ENCODE peak calls at places on chromosomes 12 and 14, in seven cellular contexts. L is PC-3, W is IMR-90, Z is stomach, H is astrocyte of the spinal cord, D is heart left ventricle, U is lower lobe of right lung. G is an unnamed sample.

GRCh38 chr14:74395094-74395493 is 30.9 kb downstream of the SYNDIG1L start:
- DNase-seq in L (no peak), W (no peak), Z (no peak), H (no peak), D (no peak), U (no peak), G (no peak)

GRCh38 chr12:12398026-12398859 is 41.4 kb downstream of the BORCS5 start:
- DNase-seq in L (peak; percentile 92), W (peak; percentile 97), Z (no peak), H (peak; percentile 93), D (no peak), U (no peak), G (peak; percentile 67)

GRCh38 chr12:26268841-26269553 is 73.6 kb downstream of the SSPN start:
- DNase-seq in L (no peak), W (peak; percentile 36), Z (no peak), H (no peak), D (no peak), U (no peak), G (no peak)

GRCh38 chr14:91575469-91576208 is 65.5 kb upstream of the PPP4R3A start:
- DNase-seq in L (no peak), W (no peak), Z (no peak), H (no peak), D (no peak), U (no peak), G (peak; percentile 3)

GRCh38 chr14:95683793-95684192 is 2.4 kb upstream of the TCL1B start:
- DNase-seq in L (peak; percentile 23), W (no peak), Z (peak; percentile 36), H (no peak), D (no peak), U (no peak), G (no peak)

GRCh38 chr12:38123566-38124246 is 192.9 kb upstream of the ALG10B start:
- DNase-seq in L (no peak), W (no peak), Z (no peak), H (no peak), D (no peak), U (no peak), G (no peak)

GRCh38 chr14:77128414-77128891 is 13.1 kb downstream of the ZDHHC22 start:
- DNase-seq in L (peak; percentile 88), W (no peak), Z (no peak), H (no peak), D (no peak), U (no peak), G (no peak)

GRCh38 chr12:66467932-66468331 is 165.6 kb downstream of the HELB start:
- DNase-seq in L (no peak), W (peak; percentile 17), Z (no peak), H (no peak), D (no peak), U (no peak), G (no peak)

DNA sequence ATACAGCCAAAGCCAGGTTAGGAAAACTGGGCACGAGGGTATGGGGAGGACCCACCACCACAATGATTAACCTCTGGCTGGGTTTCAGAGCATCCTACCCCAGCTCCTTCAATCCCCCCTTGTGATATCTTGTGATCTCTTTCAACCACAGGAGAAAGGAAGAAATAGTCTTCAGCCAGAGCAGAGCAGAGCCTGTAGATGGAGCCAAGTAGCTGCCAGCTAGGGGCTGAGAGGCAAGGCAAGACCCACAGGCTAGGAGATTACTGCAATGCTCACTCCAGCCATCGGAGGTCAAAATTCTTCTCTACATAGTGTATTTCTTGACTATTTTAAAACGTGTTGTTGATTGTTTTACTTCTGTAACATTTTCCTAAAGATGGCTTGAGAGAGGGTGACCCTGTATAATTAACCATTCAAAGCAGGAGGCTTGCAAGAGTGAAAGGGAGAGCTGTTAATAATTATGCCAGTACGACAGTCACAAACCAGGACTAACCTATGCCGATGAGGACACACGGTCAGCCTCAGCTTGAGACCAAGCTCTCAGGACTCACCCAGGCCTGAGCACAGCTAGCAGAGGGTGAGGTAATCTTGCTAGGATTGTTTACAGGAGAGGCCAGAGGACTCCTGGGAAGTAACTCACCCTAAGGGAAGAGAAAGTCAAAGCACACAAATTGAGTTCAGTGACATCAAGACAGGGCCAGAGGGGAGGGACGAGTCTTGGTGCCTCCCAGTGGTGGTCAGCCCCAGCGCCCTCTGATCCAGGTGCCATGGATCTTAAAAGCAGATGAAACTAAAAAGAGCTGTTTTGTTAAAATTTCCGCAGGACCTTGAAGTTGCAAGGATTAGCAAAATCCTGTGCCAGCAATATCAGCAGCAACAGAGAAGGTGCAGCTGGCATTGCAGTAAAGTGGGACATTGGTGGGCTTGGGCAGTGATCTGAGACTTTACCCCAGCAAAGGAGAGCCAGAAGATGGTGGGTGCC is 29.8 kb upstream of the CDKN3 start:
- DNase-seq in L (peak; percentile 88), W (peak; percentile 70), Z (peak; percentile 42), H (peak; percentile 73), D (no peak), U (no peak), G (no peak)
- TF ChIP-seq CTCF in L (peak; percentile 98), W (peak; percentile 76), Z (no peak), H (peak; percentile 79), D (peak; percentile 15), U (peak; percentile 48), G (peak; percentile 85)

DNA sequence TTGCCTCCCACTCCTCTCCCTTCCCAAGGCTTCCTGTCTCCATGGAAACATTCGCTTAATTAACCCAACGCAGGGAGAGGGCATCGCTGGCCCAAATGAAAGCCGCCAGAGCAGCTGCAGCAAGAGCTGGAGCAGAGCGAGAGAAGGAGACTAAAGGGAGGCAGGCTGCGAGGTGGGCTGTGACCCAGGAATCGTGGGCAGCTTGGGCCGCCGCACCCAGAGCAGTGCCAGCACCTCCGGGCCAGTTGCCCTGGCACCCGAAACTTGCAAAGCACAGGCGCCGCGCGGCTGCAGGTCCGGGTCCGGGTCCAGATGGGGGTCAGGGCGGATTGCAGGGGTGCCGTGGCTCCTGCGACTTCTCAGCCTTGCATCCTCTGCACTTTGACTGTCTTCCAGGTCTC is 43.4 kb upstream of the PTPRQ start:
- DNase-seq in L (no peak), W (no peak), Z (no peak), H (peak; percentile 36), D (no peak), U (no peak), G (no peak)
- H3K4me3 ChIP-seq in L (no peak overlapping the region), W (peak overlapping the region; percentile 43), Z (peak overlapping the region; percentile 29), H (peak overlapping the region; percentile 52), D (peak overlapping the region; percentile 30), U (peak overlapping the region; percentile 37), G (peak overlapping the region; percentile 51)

GRCh38 chr12:30754750-30755394 is at the start of gene CAPRIN2:
- DNase-seq in L (peak; percentile 91), W (peak; percentile 93), Z (peak; percentile 98), H (peak; percentile 98), D (peak; percentile 99), U (peak; percentile 98), G (peak; percentile 80)
- TF ChIP-seq CTCF in L (peak; percentile 39), W (peak; percentile 43), Z (no peak), H (peak; percentile 26), D (peak; percentile 46), U (peak; percentile 42), G (peak; percentile 24)

GRCh38 chr12:51850933-51851244 is 2.4 kb upstream of the FIGNL2 start:
- DNase-seq in L (no peak), W (no peak), Z (no peak), H (no peak), D (no peak), U (no peak), G (no peak)

GRCh38 chr12:51847830-51848727 is at the start of gene FIGNL2:
- DNase-seq in L (no peak), W (peak; percentile 12), Z (no peak), H (no peak), D (peak; percentile 76), U (no peak), G (no peak)

GRCh38 chr12:51850081-51850932 is 1.8 kb upstream of the FIGNL2 start:
- DNase-seq in L (no peak), W (no peak), Z (no peak), H (no peak), D (no peak), U (no peak), G (no peak)

GRCh38 chr12:51846911-51847829 is 1.3 kb downstream of the FIGNL2 start:
- DNase-seq in L (no peak), W (no peak), Z (no peak), H (no peak), D (peak; percentile 74), U (peak; percentile 56), G (no peak)

GRCh38 chr12:51848843-51849735 is 571 bp upstream of the FIGNL2 start:
- DNase-seq in L (no peak), W (no peak), Z (no peak), H (no peak), D (no peak), U (no peak), G (no peak)
- H3K4me3 ChIP-seq in L (no peak overlapping the region), W (no peak overlapping the region), Z (peak overlapping the region; percentile 48), H (no peak overlapping the region), D (peak overlapping the region; percentile 62), U (peak overlapping the region; percentile 58), G (no peak overlapping the region)

DNA sequence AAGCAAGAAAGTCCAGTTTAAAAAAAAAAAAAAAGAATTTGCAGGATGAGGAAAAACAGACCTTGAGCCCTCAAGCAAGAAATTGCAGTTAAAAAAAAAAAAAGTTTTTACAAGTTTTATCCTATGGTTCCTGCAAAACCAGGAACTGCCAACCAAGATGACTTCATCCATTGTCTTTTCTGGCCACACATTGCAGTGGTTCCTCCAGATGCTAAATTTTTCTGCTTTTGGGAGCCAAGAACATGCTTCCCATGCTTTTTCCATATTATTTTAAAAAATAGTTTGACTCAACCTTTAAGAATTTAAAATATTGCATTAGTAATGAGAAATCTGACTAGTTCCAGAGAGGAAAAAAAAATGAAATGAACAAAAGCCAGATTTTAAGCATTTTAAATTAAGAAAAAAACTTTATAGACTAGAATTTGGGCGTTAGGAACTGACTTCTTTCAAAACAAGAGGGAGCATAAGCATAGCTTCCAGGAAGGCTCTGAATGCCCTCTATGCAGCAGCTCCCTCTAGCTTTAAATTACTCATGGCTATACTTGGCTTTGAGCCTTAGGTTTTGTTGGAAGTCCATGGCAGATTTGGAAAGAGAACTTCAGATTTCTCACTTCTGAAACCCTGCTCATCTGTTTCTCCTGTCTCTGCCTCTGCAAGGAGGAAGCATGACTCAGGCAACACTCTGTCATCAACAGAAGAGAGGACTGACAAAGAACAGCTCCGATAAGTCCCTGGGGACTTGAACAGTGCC is 124.5 kb downstream of the GPR65 start:
- DNase-seq in L (peak; percentile 77), W (peak; percentile 23), Z (no peak), H (peak; percentile 47), D (no peak), U (no peak), G (no peak)
- TF ChIP-seq CTCF in L (peak; percentile 41), W (no peak), Z (no peak), H (no peak), D (no peak), U (no peak), G (peak; percentile 9)